ENCODE peak calls at places on chromosomes 13 and 19, in five cellular contexts. I is left ventricle myocardium inferior, U is IMR-90, C is gastrocnemius medialis, B is GM23248. R is an unnamed sample.

GRCh38 chr13:110644892-110645521 is 29.7 kb downstream of the NAXD start:
- DNase-seq in I (peak; percentile 65), U (peak; percentile 55), C (peak; percentile 76), B (peak; percentile 73), R (no peak)

GRCh38 chr19:33215438-33216197 is 10.0 kb downstream of the SLC7A10 start:
- DNase-seq in I (no peak), U (no peak), C (no peak), B (no peak), R (no peak)

GRCh38 chr19:44903602-44904425 is 1.8 kb upstream of the APOE start:
- DNase-seq in I (peak; percentile 74), U (peak; percentile 49), C (peak; percentile 42), B (peak; percentile 63), R (peak; percentile 85)

GRCh38 chr19:41871573-41872383 is 5.3 kb upstream of the CD79A start:
- DNase-seq in I (peak; percentile 23), U (no peak), C (no peak), B (no peak), R (no peak)

GRCh38 chr13:50128406-50129048 is 113.3 kb downstream of the KCNRG start:
- DNase-seq in I (no peak), U (no peak), C (no peak), B (no peak), R (no peak)

GRCh38 chr13:46143239-46143701 is 38.4 kb upstream of the CPB2 start:
- DNase-seq in I (no peak), U (no peak), C (no peak), B (no peak), R (no peak)

GRCh38 chr19:3478409-3479176 is 1.7 kb downstream of the SMIM24 start:
- DNase-seq in I (no peak), U (no peak), C (no peak), B (no peak), R (no peak)

GRCh38 chr13:59012731-59013130 is 1151.0 kb downstream of the DIAPH3 start:
- DNase-seq in I (no peak), U (no peak), C (no peak), B (no peak), R (no peak)

GRCh38 chr19:31675187-31675913 is 326.1 kb upstream of the TSHZ3 start:
- DNase-seq in I (no peak), U (peak; percentile 59), C (no peak), B (peak; percentile 60), R (no peak)

GRCh38 chr13:86446311-86446710 is 647.1 kb upstream of the SLITRK6 start:
- DNase-seq in I (no peak), U (peak; percentile 13), C (peak; percentile 9), B (peak; percentile 58), R (no peak)

GRCh38 chr13:43985437-43986051 is 105.8 kb downstream of the LACC1 start:
- DNase-seq in I (no peak), U (no peak), C (no peak), B (no peak), R (no peak)

GRCh38 chr19:36225219-36225892 is 10.4 kb downstream of the ZNF146 start:
- DNase-seq in I (no peak), U (peak; percentile 80), C (no peak), B (peak; percentile 71), R (no peak)

GRCh38 chr13:42656136-42656535 is 82.2 kb downstream of the TNFSF11 start:
- DNase-seq in I (no peak), U (no peak), C (no peak), B (peak; percentile 6), R (no peak)

GRCh38 chr13:50127017-50127725 is 111.9 kb downstream of the KCNRG start:
- DNase-seq in I (peak; percentile 58), U (peak; percentile 50), C (peak; percentile 58), B (peak; percentile 69), R (no peak)

GRCh38 chr19:41302624-41303351 is 7.2 kb upstream of the CCDC97 start:
- DNase-seq in I (no peak), U (no peak), C (no peak), B (no peak), R (no peak)

GRCh38 chr13:29210676-29211075 is 384.8 kb downstream of the SLC7A1 start:
- DNase-seq in I (no peak), U (no peak), C (no peak), B (no peak), R (no peak)

GRCh38 chr13:31441804-31442487 is 242.2 kb downstream of the B3GLCT start:
- DNase-seq in I (peak; percentile 81), U (no peak), C (peak; percentile 65), B (no peak), R (peak; percentile 65)

GRCh38 chr13:46605824-46606554 is 53.0 kb downstream of the LRCH1 start:
- DNase-seq in I (no peak), U (no peak), C (no peak), B (no peak), R (no peak)

GRCh38 chr19:11881151-11881800 is 6.3 kb upstream of the ZNF69 start:
- DNase-seq in I (peak; percentile 20), U (peak; percentile 51), C (peak; percentile 21), B (peak; percentile 70), R (peak; percentile 62)

GRCh38 chr13:80297094-80297493 is 43.8 kb downstream of the SPRY2 start:
- DNase-seq in I (no peak), U (no peak), C (no peak), B (no peak), R (no peak)

GRCh38 chr13:24742294-24742693 is 21.7 kb upstream of the RNF17 start:
- DNase-seq in I (no peak), U (no peak), C (no peak), B (no peak), R (no peak)

GRCh38 chr19:3135961-3136683 is at the start of gene GNA15:
- DNase-seq in I (no peak), U (no peak), C (no peak), B (no peak), R (no peak)

GRCh38 chr19:34662919-34663318 is 14.0 kb downstream of the SCGB2B2 start:
- DNase-seq in I (no peak), U (no peak), C (no peak), B (peak; percentile 53), R (no peak)

GRCh38 chr19:29610574-29611271 is 4.6 kb downstream of the POP4 start:
- DNase-seq in I (peak; percentile 77), U (peak; percentile 77), C (peak; percentile 88), B (peak; percentile 90), R (peak; percentile 84)

GRCh38 chr19:369876-370275 is 25.3 kb upstream of the MIER2 start:
- DNase-seq in I (no peak), U (no peak), C (no peak), B (no peak), R (no peak)

GRCh38 chr13:48542581-48543341 is 9.9 kb upstream of the RCBTB2 start:
- DNase-seq in I (peak; percentile 64), U (peak; percentile 16), C (peak; percentile 77), B (peak; percentile 22), R (peak; percentile 67)

GRCh38 chr13:35923347-35923746 is 207.8 kb downstream of the DCLK1 start:
- DNase-seq in I (peak; percentile 26), U (peak; percentile 68), C (no peak), B (peak; percentile 84), R (no peak)

DNA sequence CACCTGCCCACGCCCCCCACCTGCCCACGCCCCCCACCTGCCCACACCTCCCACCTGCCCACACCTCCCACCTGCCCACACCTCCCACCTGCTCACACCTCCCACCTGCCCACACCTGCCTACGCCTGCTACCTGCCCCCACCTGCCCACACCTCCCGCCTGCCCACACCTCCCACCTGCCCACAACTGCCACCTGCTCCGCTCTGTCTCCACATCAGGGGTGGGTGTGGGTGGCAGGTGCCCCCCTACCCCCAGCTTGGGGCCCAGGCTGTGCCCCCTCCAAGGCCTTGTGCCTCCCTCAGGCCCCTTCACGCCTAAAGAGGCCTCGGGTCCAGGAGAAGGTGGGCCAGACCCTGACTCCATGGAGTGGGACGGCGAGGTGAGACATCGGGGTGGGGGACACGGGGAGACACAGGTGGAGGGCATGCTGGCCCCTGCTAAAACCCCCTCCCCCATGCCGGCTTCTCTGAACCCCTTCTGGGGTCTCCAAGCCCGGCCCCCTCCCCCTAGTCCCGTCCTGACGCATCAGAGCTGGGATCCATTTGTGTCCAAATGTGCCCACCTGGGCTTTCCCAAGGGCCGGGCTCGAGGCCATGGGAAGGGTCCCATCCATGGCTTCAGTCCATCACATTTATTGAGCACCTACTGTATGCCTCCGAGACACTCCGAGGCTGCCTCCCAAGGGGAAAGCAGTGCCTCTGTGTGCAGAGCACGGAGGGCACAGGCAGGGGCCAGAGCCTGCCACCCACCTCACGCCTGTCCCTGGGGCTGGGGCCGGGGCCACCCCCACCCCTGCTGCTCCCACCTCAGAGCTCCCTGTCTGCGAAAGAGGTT is 4.9 kb downstream of the PLK5 start:
- DNase-seq in I (no peak), U (no peak), C (no peak), B (no peak), R (no peak)
- H3K27me3 ChIP-seq in I (peaks cover 95% of the 10 kb centered on the region), U (peaks cover 18% of the 10 kb centered on the region), C (peaks cover 42% of the 10 kb centered on the region), B (peaks cover 10% of the 10 kb centered on the region), R (peaks cover 2% of the 10 kb centered on the region)

GRCh38 chr13:26022538-26023292 is 29.1 kb downstream of the SHISA2 start:
- DNase-seq in I (peak; percentile 83), U (peak; percentile 47), C (peak; percentile 90), B (peak; percentile 90), R (peak; percentile 87)
- H3K9me3 ChIP-seq in I (no peaks in the 10 kb centered on the region), U (no peaks in the 10 kb centered on the region), C (no peaks in the 10 kb centered on the region), B (no peaks in the 10 kb centered on the region), R (no peaks in the 10 kb centered on the region)

GRCh38 chr19:18389736-18390074 is 3.7 kb downstream of the GDF15 start:
- DNase-seq in I (no peak), U (no peak), C (no peak), B (no peak), R (no peak)

GRCh38 chr19:18391509-18392075 is 5.6 kb downstream of the GDF15 start:
- DNase-seq in I (no peak), U (no peak), C (no peak), B (no peak), R (no peak)

GRCh38 chr19:18389095-18389735 is 3.3 kb downstream of the GDF15 start:
- DNase-seq in I (no peak), U (no peak), C (no peak), B (no peak), R (no peak)

GRCh38 chr19:18388328-18389094 is 2.6 kb downstream of the GDF15 start:
- DNase-seq in I (peak; percentile 83), U (no peak), C (peak; percentile 74), B (peak; percentile 84), R (peak; percentile 81)

DNA sequence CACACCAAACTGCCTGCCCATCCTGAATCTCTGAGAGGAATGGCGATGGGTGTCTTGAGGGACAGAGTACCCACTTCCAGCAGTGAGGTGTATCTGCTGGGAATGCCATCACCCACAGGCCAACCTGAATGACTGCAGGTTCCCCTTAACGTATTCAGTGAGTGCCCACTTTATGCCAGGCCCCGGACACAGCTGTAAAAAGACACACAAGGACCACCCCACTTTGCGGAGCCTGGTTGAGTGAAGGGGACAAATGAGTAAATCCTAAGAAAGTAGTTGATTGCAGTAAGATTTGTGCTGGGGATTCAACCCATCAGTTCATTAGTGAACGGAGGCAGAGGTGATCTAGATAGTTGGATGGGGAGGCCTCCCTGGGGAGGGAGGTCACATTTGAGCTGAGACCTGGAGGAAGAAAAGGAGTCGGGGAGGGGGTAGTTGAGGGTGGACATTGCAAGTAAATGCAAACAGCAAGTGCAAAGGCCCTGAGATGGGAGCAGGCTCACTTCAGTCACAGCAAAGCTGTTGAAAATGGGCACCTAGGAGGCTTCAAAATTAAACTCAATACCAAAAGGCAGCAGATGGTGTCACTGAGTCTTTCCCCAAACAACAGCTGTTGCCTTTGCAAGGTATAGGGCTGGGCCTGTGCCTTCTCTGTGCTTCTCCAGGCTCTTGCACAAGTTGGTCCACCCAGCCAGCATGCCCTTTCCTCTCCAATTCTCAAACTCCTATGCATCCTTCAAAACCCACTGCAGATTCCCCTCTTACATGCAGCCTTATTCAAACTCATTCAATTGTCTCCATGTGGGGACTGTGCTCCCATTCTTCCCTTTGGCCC is 4.3 kb downstream of the GDF15 start:
- DNase-seq in I (no peak), U (no peak), C (no peak), B (no peak), R (no peak)
- H3K27me3 ChIP-seq in I (peaks cover 2% of the 10 kb centered on the region), U (no peaks in the 10 kb centered on the region), C (no peaks in the 10 kb centered on the region), B (no peaks in the 10 kb centered on the region), R (no peaks in the 10 kb centered on the region)

GRCh38 chr19:56751078-56751489 is 79.5 kb upstream of the ZNF835 start:
- DNase-seq in I (no peak), U (no peak), C (no peak), B (no peak), R (no peak)
- H3K9me3 ChIP-seq in I (no peaks in the 10 kb centered on the region), U (peaks cover 33% of the 10 kb centered on the region), C (no peaks in the 10 kb centered on the region), B (no peaks in the 10 kb centered on the region), R (no peaks in the 10 kb centered on the region)